ENCODE peak calls at places on chromosomes 12 and 14, in seven cellular contexts. Y is esophagus muscularis mucosa, F is GM12878, B is cardiac fibroblast, N is glutamatergic neuron, T is nephron progenitor cell, J is lower lobe of right lung. K is an unnamed sample.

GRCh38 chr14:68199465-68200145 is 380.0 kb downstream of the RAD51B start:
- DNase-seq in J (no peak), Y (no peak), N (no peak), B (peak; percentile 85), F (no peak), T (peak; percentile 16), K (no peak)

GRCh38 chr14:58626441-58626840 is 11.3 kb upstream of the DACT1 start:
- DNase-seq in Y (no peak), F (no peak), B (peak; percentile 67), T (no peak), J (no peak), N (no peak), K (no peak)

GRCh38 chr12:51593539-51593938 is 2.5 kb downstream of the SCN8A start:
- DNase-seq in T (peak; percentile 67), Y (no peak), B (peak; percentile 63), N (no peak), J (no peak), F (no peak), K (no peak)

GRCh38 chr12:22282283-22282682 is 52.2 kb downstream of the ST8SIA1 start:
- DNase-seq in F (no peak), T (no peak), N (no peak), Y (no peak), B (peak; percentile 63), J (no peak), K (no peak)

GRCh38 chr14:51546099-51546498 is 105.6 kb upstream of the FRMD6 start:
- DNase-seq in Y (no peak), F (no peak), N (no peak), B (no peak), T (no peak), J (no peak), K (no peak)

GRCh38 chr12:12212769-12213168 is 54.1 kb downstream of the LRP6 start:
- DNase-seq in B (no peak), T (no peak), N (no peak), F (no peak), J (no peak), Y (no peak), K (no peak)

GRCh38 chr12:93243689-93244513 is 133.8 kb upstream of the NUDT4 start:
- DNase-seq in B (peak; percentile 88), N (no peak), J (no peak), F (peak; percentile 75), Y (no peak), T (no peak), K (no peak)

GRCh38 chr14:37340353-37340752 is 142.6 kb downstream of the MIPOL1 start:
- DNase-seq in F (no peak), J (no peak), N (no peak), T (no peak), Y (no peak), B (no peak), K (no peak)

GRCh38 chr12:132424118-132424438 is 65.9 kb upstream of the FBRSL1 start:
- DNase-seq in T (no peak), Y (no peak), F (no peak), B (no peak), N (no peak), J (no peak), K (no peak)

GRCh38 chr14:68011629-68012028 is 192.1 kb downstream of the RAD51B start:
- DNase-seq in F (no peak), J (no peak), N (no peak), T (no peak), B (peak; percentile 62), Y (no peak), K (no peak)

GRCh38 chr12:116210762-116211161 is 66.7 kb downstream of the MED13L start:
- DNase-seq in J (no peak), Y (no peak), N (no peak), F (no peak), B (no peak), T (no peak), K (no peak)

GRCh38 chr12:11778703-11779102 is 129.2 kb downstream of the ETV6 start:
- DNase-seq in J (no peak), B (no peak), T (no peak), F (no peak), Y (no peak), N (no peak), K (no peak)

GRCh38 chr12:102498471-102498870 is 18.1 kb upstream of the IGF1 start:
- DNase-seq in B (no peak), Y (no peak), F (no peak), N (no peak), J (no peak), T (no peak), K (no peak)

GRCh38 chr12:24864796-24865125 is 84.1 kb downstream of the BCAT1 start:
- DNase-seq in T (no peak), B (peak; percentile 46), J (no peak), F (no peak), N (no peak), Y (no peak), K (no peak)

GRCh38 chr12:27428466-27428865 is 18.1 kb upstream of the SMCO2 start:
- DNase-seq in B (no peak), J (no peak), F (no peak), Y (no peak), T (no peak), N (no peak), K (no peak)

GRCh38 chr14:35535794-35536112 is 1.8 kb downstream of the INSM2 start:
- DNase-seq in B (no peak), J (no peak), Y (no peak), F (no peak), T (no peak), N (no peak), K (no peak)

GRCh38 chr12:58764100-58764953 is 156.0 kb downstream of the LRIG3 start:
- DNase-seq in Y (no peak), B (peak; percentile 55), N (no peak), T (peak; percentile 11), J (no peak), F (no peak), K (no peak)

GRCh38 chr12:507261-507853 is 47.6 kb downstream of the B4GALNT3 start:
- DNase-seq in F (no peak), B (no peak), J (no peak), Y (no peak), N (no peak), T (no peak), K (no peak)

GRCh38 chr14:21090194-21090939 is 8.1 kb downstream of the ZNF219 start:
- DNase-seq in Y (no peak), F (no peak), J (peak; percentile 64), N (peak; percentile 74), B (peak; percentile 15), T (peak; percentile 64), K (no peak)

DNA sequence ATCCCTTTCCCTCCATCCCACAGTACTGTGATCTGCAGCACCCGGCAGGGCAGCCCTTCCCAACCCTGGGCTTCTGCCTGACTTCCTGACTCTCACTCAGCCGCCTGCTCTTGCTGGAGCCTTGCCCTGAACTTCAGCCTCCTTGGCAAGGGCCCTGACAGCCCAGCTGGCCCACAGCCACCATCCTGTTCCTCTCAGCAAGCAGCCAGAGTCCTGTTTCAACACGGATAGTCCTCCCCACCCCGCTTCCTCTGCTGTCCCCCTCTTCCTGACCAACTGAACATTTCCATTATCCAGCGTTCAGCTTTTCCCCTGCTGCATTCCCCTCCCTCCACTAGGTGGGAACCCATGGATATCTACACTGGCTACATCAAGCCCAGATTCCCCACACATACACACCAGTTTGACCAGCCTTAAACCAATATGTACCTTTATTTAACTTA is 74.0 kb upstream of the MDM1 start:
- DNase-seq in J (peak; percentile 93), F (no peak), B (peak; percentile 91), N (no peak), Y (peak; percentile 96), T (no peak), K (no peak)
- TF ChIP-seq CTCF in J (peak; percentile 54), F (no peak), B (peak; percentile 54), N (no peak), Y (peak; percentile 28), T (no peak), K (no peak)

GRCh38 chr12:48827026-48827425 is 8.7 kb downstream of the CACNB3 start:
- DNase-seq in J (no peak), Y (no peak), N (no peak), F (no peak), B (no peak), T (no peak), K (no peak)
- TF ChIP-seq CTCF in J (no peak), Y (no peak), N (no peak), F (no peak), B (no peak), T (no peak), K (no peak)

GRCh38 chr14:102778616-102779351 is 1.5 kb downstream of the TRAF3 start:
- DNase-seq in F (no peak), Y (no peak), T (no peak), B (peak; percentile 29), J (no peak), N (no peak), K (no peak)

GRCh38 chr14:102777711-102778615 is 714 bp downstream of the TRAF3 start:
- DNase-seq in J (peak; percentile 58), B (peak; percentile 45), N (no peak), F (no peak), Y (no peak), T (peak; percentile 41), K (no peak)

GRCh38 chr14:102781063-102781462 is 3.8 kb downstream of the TRAF3 start:
- DNase-seq in J (no peak), F (no peak), Y (no peak), B (no peak), T (no peak), N (no peak), K (no peak)

GRCh38 chr14:102776761-102777710 is at the start of gene TRAF3:
- DNase-seq in T (peak; percentile 75), Y (no peak), B (peak; percentile 68), N (peak; percentile 68), J (peak; percentile 83), F (no peak), K (no peak)

GRCh38 chr14:102779574-102780315 is 2.5 kb downstream of the TRAF3 start:
- DNase-seq in B (peak; percentile 29), T (no peak), Y (no peak), J (no peak), N (no peak), F (no peak), K (no peak)
- TF ChIP-seq CTCF in B (no peak), T (no peak), Y (no peak), J (no peak), N (no peak), F (peak; percentile 24), K (no peak)

DNA sequence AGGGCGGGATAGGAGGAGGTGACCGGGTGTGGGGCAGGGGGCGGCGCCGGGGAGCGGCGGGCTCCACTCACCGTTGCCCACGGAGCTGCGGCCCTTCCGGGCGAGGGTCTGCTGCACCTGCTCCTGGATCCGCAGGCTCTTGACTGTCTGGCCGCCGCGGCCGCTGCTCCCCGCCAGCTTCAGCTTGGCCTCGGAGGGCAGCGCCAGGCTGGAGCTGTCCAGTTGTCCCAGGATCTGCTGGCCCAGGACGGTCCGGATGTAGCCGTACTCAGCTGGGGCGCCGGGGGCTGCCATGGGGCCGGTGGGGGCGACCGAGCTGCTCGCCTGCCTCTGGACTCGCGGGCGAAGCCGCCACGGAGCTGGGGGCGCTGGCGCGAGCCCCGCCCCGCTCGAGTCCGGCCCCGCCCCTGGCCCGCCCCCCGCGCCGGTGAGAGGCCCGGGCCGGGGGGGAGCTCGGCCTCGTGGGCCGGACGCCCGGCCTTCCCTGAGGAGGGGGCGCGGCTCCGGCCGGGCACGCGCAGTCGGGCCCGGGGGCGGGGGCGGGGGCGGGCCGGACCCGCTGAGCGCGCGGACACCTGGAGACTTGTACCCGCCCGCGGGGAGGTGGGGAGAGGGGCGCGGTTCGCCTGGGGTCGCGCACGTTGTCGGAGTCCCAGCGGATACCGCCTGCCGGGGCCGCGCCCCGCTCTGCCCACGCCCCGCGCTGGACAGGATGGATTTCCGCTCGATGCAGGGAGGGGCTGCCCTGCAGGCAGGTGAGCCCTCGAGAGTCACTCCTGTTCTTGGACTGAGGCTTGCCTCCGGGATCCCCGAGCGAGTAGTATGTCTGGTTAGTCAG is at the start of gene PKP2:
- DNase-seq in J (peak; percentile 80), F (no peak), Y (no peak), B (no peak), T (peak; percentile 86), N (peak; percentile 64), K (no peak)
- TF ChIP-seq CTCF in J (no peak), F (no peak), Y (no peak), B (no peak), T (no peak), N (no peak), K (no peak)

K was measured in GM12864.